ENCODE peak calls at places on chromosomes 13 and 19, in four cellular contexts. One of them, this sample, is unnamed.

GRCh38 chr19:27896091-27896490 is 1316.9 kb downstream of the UQCRFS1 start:
- DNase-seq in NCI-H510A treated with DMSO at 0.1 percent for 48 hours: no peak
- DNase-seq in cardiac fibroblast: no peak
- DNase-seq in dorsolateral prefrontal cortex: no peak
- DNase-seq in this sample: no peak

GRCh38 chr13:95250961-95251360 is 50.3 kb downstream of the ABCC4 start:
- DNase-seq in NCI-H510A treated with DMSO at 0.1 percent for 48 hours: no peak
- DNase-seq in cardiac fibroblast: no peak
- DNase-seq in dorsolateral prefrontal cortex: no peak
- DNase-seq in this sample: no peak

GRCh38 chr19:30649934-30650614 is 277.9 kb downstream of the ZNF536 start:
- DNase-seq in NCI-H510A treated with DMSO at 0.1 percent for 48 hours: peak
- DNase-seq in cardiac fibroblast: peak
- DNase-seq in dorsolateral prefrontal cortex: no peak
- DNase-seq in this sample: peak

GRCh38 chr13:47680752-47681151 is 320.3 kb downstream of the SUCLA2 start:
- DNase-seq in NCI-H510A treated with DMSO at 0.1 percent for 48 hours: no peak
- DNase-seq in cardiac fibroblast: peak
- DNase-seq in dorsolateral prefrontal cortex: no peak
- DNase-seq in this sample: no peak

GRCh38 chr19:19873381-19873780 is 7.7 kb downstream of the ZNF253 start:
- DNase-seq in NCI-H510A treated with DMSO at 0.1 percent for 48 hours: no peak
- DNase-seq in cardiac fibroblast: no peak
- DNase-seq in dorsolateral prefrontal cortex: no peak
- DNase-seq in this sample: no peak

GRCh38 chr19:29881386-29881785 is 60.7 kb upstream of the URI1 start:
- DNase-seq in NCI-H510A treated with DMSO at 0.1 percent for 48 hours: no peak
- DNase-seq in cardiac fibroblast: no peak
- DNase-seq in dorsolateral prefrontal cortex: no peak
- DNase-seq in this sample: no peak

GRCh38 chr13:29165840-29166239 is 345.7 kb downstream of the MTUS2 start:
- DNase-seq in NCI-H510A treated with DMSO at 0.1 percent for 48 hours: no peak
- DNase-seq in cardiac fibroblast: peak
- DNase-seq in dorsolateral prefrontal cortex: no peak
- DNase-seq in this sample: no peak

GRCh38 chr19:49229416-49229815 is 71.8 kb downstream of the TRPM4 start:
- DNase-seq in NCI-H510A treated with DMSO at 0.1 percent for 48 hours: no peak
- DNase-seq in cardiac fibroblast: no peak
- DNase-seq in dorsolateral prefrontal cortex: no peak
- DNase-seq in this sample: no peak

GRCh38 chr13:60519496-60519895 is 122.5 kb downstream of the TDRD3 start:
- DNase-seq in NCI-H510A treated with DMSO at 0.1 percent for 48 hours: no peak
- DNase-seq in cardiac fibroblast: no peak
- DNase-seq in dorsolateral prefrontal cortex: no peak
- DNase-seq in this sample: no peak

GRCh38 chr13:28489975-28490550 is 4.9 kb downstream of the FLT1 start:
- DNase-seq in NCI-H510A treated with DMSO at 0.1 percent for 48 hours: no peak
- DNase-seq in cardiac fibroblast: no peak
- DNase-seq in dorsolateral prefrontal cortex: no peak
- DNase-seq in this sample: no peak

GRCh38 chr19:17555929-17556813 is 722 bp downstream of the COLGALT1 start:
- DNase-seq in NCI-H510A treated with DMSO at 0.1 percent for 48 hours: peak
- DNase-seq in cardiac fibroblast: peak
- DNase-seq in dorsolateral prefrontal cortex: peak
- DNase-seq in this sample: no peak

GRCh38 chr19:5200844-5201243 is 139.8 kb downstream of the PTPRS start:
- DNase-seq in NCI-H510A treated with DMSO at 0.1 percent for 48 hours: no peak
- DNase-seq in cardiac fibroblast: no peak
- DNase-seq in dorsolateral prefrontal cortex: no peak
- DNase-seq in this sample: no peak